ENCODE peak calls at places on chromosomes 16 and 17, in five cellular contexts. M, B, F, V and C are unnamed samples.

GRCh38 chr17:82734987-82735866 is at the start of gene FN3K:
- DNase-seq in F (peak), B (peak), V (peak), M (peak), C (peak)

GRCh38 chr17:17944253-17944652 is 27.9 kb downstream of the TOM1L2 start:
- DNase-seq in F (no peak), V (no peak), M (no peak), B (no peak), C (no peak)

GRCh38 chr17:28878981-28879380 is 18.6 kb downstream of the FLOT2 start:
- DNase-seq in V (peak), F (no peak), B (peak), M (no peak), C (peak)

GRCh38 chr17:49051269-49051668 is 54.1 kb downstream of the IGF2BP1 start:
- DNase-seq in V (no peak), M (no peak), B (no peak), F (no peak), C (no peak)

GRCh38 chr17:32795339-32795979 is 81.5 kb downstream of the MYO1D start:
- DNase-seq in V (no peak), F (no peak), B (no peak), M (no peak), C (no peak)

GRCh38 chr17:14838567-14838966 is 426.6 kb downstream of the PMP22 start:
- DNase-seq in M (no peak), V (no peak), F (no peak), B (no peak), C (no peak)

GRCh38 chr17:8794636-8795035 is 4.5 kb downstream of the MFSD6L start:
- DNase-seq in F (no peak), B (no peak), V (no peak), M (no peak), C (no peak)

GRCh38 chr16:3149630-3150345 is 15.0 kb downstream of the ZNF213 start:
- DNase-seq in B (peak), M (peak), V (peak), F (peak), C (peak)

GRCh38 chr16:3518983-3519343 is 18.2 kb downstream of the CLUAP1 start:
- DNase-seq in B (no peak), M (no peak), V (no peak), F (no peak), C (no peak)

GRCh38 chr17:70795620-70796019 is 626.3 kb downstream of the KCNJ2 start:
- DNase-seq in B (no peak), F (no peak), V (no peak), M (no peak), C (no peak)

GRCh38 chr17:61251939-61252865 is 147.4 kb upstream of the TBX2 start:
- DNase-seq in V (peak), B (peak), M (peak), F (peak), C (no peak)

GRCh38 chr17:78144146-78144719 is 2.0 kb upstream of the C17orf99 start:
- DNase-seq in B (peak), V (no peak), M (peak), F (peak), C (no peak)

GRCh38 chr16:90078594-90078895 is 1.4 kb upstream of the PRDM7 start:
- DNase-seq in M (no peak), B (no peak), F (no peak), V (no peak), C (no peak)